ENCODE peak calls at places on chromosomes 1 and 21, in five cellular contexts. S is GM10248, A is heart left ventricle, D is dorsolateral prefrontal cortex, F is neural crest cell. H is an unnamed sample.

GRCh38 chr1:235336903-235337302 is 8.5 kb downstream of the GGPS1 start:
- DNase-seq in A (no peak), F (no peak), D (no peak), S (no peak), H (no peak)

GRCh38 chr1:183039330-183039729 is 16.1 kb downstream of the LAMC1 start:
- DNase-seq in S (no peak), A (no peak), F (no peak), D (no peak), H (no peak)

GRCh38 chr1:31757204-31757679 is 6.9 kb downstream of the ADGRB2 start:
- DNase-seq in D (no peak), F (no peak), S (no peak), A (no peak), H (no peak)

GRCh38 chr1:40708750-40709099 is 17.2 kb downstream of the NFYC start:
- DNase-seq in A (no peak), F (no peak), D (no peak), S (peak), H (no peak)

GRCh38 chr1:201740086-201740541 is 88.8 kb upstream of the IPO9 start:
- DNase-seq in F (no peak), S (no peak), A (no peak), D (no peak), H (peak)

GRCh38 chr1:167987174-167987573 is 50.3 kb upstream of the MPC2 start:
- DNase-seq in D (no peak), F (no peak), A (no peak), S (no peak), H (no peak)

GRCh38 chr1:235709018-235709417 is 59.4 kb upstream of the GNG4 start:
- DNase-seq in A (no peak), S (no peak), F (no peak), D (no peak), H (no peak)

GRCh38 chr1:59366352-59366751 is 69.5 kb downstream of the FGGY start:
- DNase-seq in D (no peak), S (no peak), A (no peak), F (no peak), H (no peak)

GRCh38 chr1:15603050-15603965 is 13.9 kb upstream of the DDI2 start:
- DNase-seq in A (peak), S (peak), D (peak), F (peak), H (peak)

GRCh38 chr1:232627645-232628334 is 2.1 kb downstream of the SIPA1L2 start:
- DNase-seq in A (no peak), D (no peak), F (no peak), S (no peak), H (no peak)

GRCh38 chr21:38400195-38400695 is 98.0 kb downstream of the ERG start:
- DNase-seq in F (no peak), S (no peak), A (no peak), D (no peak), H (no peak)

GRCh38 chr1:153627797-153628626 is at the start of gene S100A1:
- DNase-seq in D (no peak), A (peak), S (no peak), F (no peak), H (no peak)

GRCh38 chr1:94739521-94740061 is 80.6 kb upstream of the SLC44A3 start:
- DNase-seq in D (no peak), S (no peak), A (no peak), F (no peak), H (no peak)

GRCh38 chr1:34779526-34779925 is 1.5 kb upstream of the GJB3 start:
- DNase-seq in F (no peak), S (no peak), D (no peak), A (no peak), H (no peak)

GRCh38 chr1:26744075-26744958 is 43.4 kb upstream of the PIGV start:
- DNase-seq in S (peak), F (peak), D (peak), A (peak), H (no peak)

GRCh38 chr1:218351617-218352438 is 6.7 kb downstream of the TGFB2 start:
- DNase-seq in S (peak), D (no peak), F (no peak), A (no peak), H (no peak)

GRCh38 chr1:16212251-16212961 is at the start of gene ARHGEF19:
- DNase-seq in S (no peak), A (no peak), D (no peak), F (no peak), H (peak)

GRCh38 chr1:230215049-230215448 is 148.0 kb downstream of the GALNT2 start:
- DNase-seq in A (peak), S (no peak), F (no peak), D (peak), H (no peak)
- TF ChIP-seq CTCF in A (peak), S (peak), F (peak), D (peak), H (no peak)

GRCh38 chr1:2130871-2131289 is 63.7 kb downstream of the FAAP20 start:
- DNase-seq in S (no peak), A (peak), F (no peak), D (no peak), H (no peak)

GRCh38 chr1:2133879-2134215 is 60.7 kb downstream of the FAAP20 start:
- DNase-seq in F (no peak), D (no peak), A (no peak), S (no peak), H (no peak)

GRCh38 chr1:2133039-2133878 is 61.3 kb downstream of the FAAP20 start:
- DNase-seq in A (peak), D (peak), F (peak), S (peak), H (peak)

GRCh38 chr1:2134232-2134603 is 60.4 kb downstream of the FAAP20 start:
- DNase-seq in A (no peak), S (no peak), D (no peak), F (no peak), H (no peak)

DNA sequence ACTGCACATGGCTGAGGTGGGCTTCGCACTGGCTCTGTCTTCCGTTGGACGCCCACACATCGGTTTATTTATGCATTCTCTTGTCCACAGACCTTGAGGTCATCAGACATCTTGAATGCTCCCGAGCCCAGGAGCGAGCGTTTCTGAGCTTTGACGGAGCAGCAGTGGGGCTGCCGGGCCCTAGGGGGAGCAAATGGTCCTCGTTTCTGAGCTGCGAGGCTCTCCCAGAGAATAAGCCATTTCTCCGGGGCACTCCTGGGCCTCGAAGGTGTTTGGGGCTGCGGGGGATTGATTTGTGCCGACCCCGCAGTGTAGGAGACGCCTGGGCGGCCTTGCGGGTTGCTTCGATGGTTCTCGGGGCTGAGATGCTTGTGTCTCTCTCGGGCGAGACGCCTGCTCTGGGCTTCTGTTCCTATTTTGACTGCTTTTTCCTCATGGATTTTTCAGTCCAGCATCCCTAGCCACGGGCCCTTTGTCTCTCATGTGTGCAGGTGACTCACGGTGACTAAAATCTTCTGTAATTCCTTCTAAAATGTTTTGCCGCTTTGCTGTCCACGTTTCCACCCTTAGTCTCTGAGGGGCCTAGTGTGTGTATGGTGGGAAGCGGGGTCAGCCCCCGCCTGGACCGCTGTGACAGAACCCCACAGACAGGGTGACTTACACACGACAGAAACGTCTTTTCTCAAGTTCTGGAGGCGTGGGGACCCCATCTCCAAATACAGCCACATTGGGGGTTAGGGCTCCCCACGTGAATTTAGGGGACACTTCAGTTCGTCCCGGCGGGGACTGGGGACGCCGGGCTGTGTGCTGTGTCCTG is 62.1 kb downstream of the FAAP20 start:
- DNase-seq in S (no peak), D (peak), F (peak), A (peak), H (no peak)
- TF ChIP-seq CTCF in S (peak), D (peak), F (peak), A (peak), H (no peak)

DNA sequence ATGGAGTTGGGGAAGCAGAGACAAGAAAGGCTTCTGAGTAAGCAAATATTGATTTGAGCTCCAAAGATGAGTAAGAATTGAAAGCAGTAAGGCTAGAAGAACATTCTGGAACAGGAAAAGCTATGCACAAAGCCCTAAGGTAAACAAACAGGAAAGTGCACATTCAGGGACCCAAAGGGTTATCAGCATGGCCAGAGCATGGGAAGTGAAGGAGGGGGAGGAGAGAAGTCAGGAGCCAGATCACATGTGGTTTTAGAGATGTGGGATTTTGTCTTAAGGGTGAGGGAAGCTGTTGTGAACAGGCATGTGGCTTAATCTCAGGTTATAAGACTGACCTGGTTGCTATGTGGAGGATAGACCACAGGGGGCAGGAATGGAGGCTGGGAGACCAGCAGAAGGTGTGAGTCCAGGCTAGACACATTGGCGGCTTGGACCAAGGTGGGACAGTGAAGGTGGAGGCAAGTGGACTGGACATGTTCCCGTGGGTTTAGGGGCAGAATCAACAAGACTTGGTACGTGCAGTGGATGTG is 7.5 kb downstream of the CSF1 start:
- DNase-seq in A (no peak), D (no peak), S (no peak), F (no peak), H (no peak)
- TF ChIP-seq CTCF in A (no peak), D (no peak), S (no peak), F (peak), H (no peak)

GRCh38 chr1:238954865-238955264 is 431.5 kb upstream of the CHRM3 start:
- DNase-seq in S (no peak), A (no peak), F (no peak), D (no peak), H (no peak)

GRCh38 chr1:238953448-238953847 is 432.9 kb upstream of the CHRM3 start:
- DNase-seq in F (no peak), S (no peak), A (no peak), D (no peak), H (no peak)

GRCh38 chr1:238950786-238951185 is 435.6 kb upstream of the CHRM3 start:
- DNase-seq in S (no peak), D (no peak), A (no peak), F (no peak), H (no peak)

GRCh38 chr1:238955934-238956333 is 430.4 kb upstream of the CHRM3 start:
- DNase-seq in S (no peak), D (no peak), A (no peak), F (no peak), H (no peak)

GRCh38 chr1:238951809-238952208 is 434.6 kb upstream of the CHRM3 start:
- DNase-seq in F (peak), S (no peak), A (no peak), D (no peak), H (no peak)
- TF ChIP-seq CTCF in F (peak), S (peak), A (peak), D (peak), H (no peak)

DNA sequence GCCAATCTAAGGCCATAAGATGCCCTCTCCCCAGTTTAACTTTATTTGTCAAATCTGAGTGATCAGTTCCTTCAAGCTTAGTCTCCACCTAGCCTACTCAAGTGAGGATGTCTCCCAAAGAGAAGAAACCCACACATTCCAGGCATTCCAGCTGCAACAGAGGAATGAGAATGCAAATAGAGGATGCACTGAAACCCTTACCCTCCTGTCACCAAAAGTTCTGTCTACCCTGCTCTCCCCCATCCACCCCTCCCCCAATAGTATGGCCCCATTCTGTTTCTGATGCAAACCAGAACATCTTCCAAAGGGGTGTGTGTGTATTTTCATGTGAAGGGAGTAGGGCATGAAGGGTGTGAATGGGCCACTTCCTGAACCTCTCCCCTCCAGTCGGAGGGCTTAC is 3.0 kb downstream of the DUSP23 start:
- DNase-seq in F (no peak), A (no peak), S (no peak), D (no peak), H (no peak)
- TF ChIP-seq CTCF in F (no peak), A (no peak), S (no peak), D (no peak), H (no peak)

DNA sequence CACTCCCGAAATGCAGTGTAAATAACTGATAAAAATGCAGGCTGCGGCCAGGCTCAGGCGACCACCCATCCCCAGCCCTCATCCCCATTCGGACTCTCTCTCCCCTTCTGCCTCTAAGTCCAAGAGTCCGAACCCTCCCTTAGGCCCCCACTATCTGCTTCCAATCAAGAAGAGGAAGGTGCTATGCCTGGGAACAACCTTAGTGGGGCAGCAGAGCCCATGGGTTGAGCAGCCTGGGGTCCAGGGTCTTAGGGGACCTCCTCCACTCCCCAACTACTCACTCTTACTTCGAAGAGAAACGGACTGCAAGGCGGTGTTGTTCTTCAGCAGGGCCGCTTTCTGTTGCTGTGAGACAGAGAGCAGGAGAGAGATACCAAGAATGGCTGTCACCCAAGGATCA is 12.2 kb downstream of the ARHGEF2 start:
- DNase-seq in F (no peak), A (no peak), D (no peak), S (no peak), H (no peak)
- TF ChIP-seq CTCF in F (no peak), A (peak), D (peak), S (no peak), H (no peak)